ENCODE peak calls at places on chromosomes 6 and 20, in ten cellular contexts. I, K, T, N, W, D, Q, C, Y and S are unnamed samples.
A peak's percentile ranks its signal among the peaks of the same experiment; 100 is the strongest.

GRCh38 chr6:26556263-26557070 is 18.3 kb downstream of the HMGN4 start:
- DNase-seq in I (peak; percentile 91), K (peak; percentile 90), T (no peak), N (no peak), W (peak; percentile 75), D (peak; percentile 96), Q (peak; percentile 89), C (peak; percentile 50), Y (no peak), S (peak; percentile 57)

GRCh38 chr6:16494781-16495180 is 256.4 kb downstream of the GMPR start:
- DNase-seq in I (peak; percentile 54), K (peak; percentile 51), T (no peak), N (peak; percentile 11), W (no peak), D (no peak), Q (no peak), C (no peak), Y (no peak), S (no peak)

GRCh38 chr20:52748235-52748950 is 223.8 kb upstream of the TSHZ2 start:
- DNase-seq in I (no peak), K (no peak), T (no peak), N (no peak), W (no peak), D (peak; percentile 62), Q (peak; percentile 63), C (no peak), Y (no peak), S (no peak)

GRCh38 chr6:112114577-112115223 is 27.3 kb downstream of the FAM229B start:
- DNase-seq in I (no peak), K (no peak), T (no peak), N (no peak), W (no peak), D (no peak), Q (no peak), C (no peak), Y (no peak), S (no peak)

GRCh38 chr6:92132446-92132845 is 1286.9 kb downstream of the EPHA7 start:
- DNase-seq in I (no peak), K (peak; percentile 61), T (no peak), N (peak; percentile 72), W (no peak), D (no peak), Q (no peak), C (no peak), Y (no peak), S (no peak)

GRCh38 chr6:22975079-22975478 is 405.7 kb downstream of the HDGFL1 start:
- DNase-seq in I (no peak), K (no peak), T (no peak), N (no peak), W (no peak), D (no peak), Q (no peak), C (no peak), Y (no peak), S (no peak)

GRCh38 chr6:115914098-115914497 is 146.6 kb downstream of the FRK start:
- DNase-seq in I (no peak), K (peak; percentile 41), T (no peak), N (no peak), W (no peak), D (no peak), Q (no peak), C (no peak), Y (no peak), S (no peak)

GRCh38 chr20:49867453-49868215 is 47.7 kb downstream of the SPATA2 start:
- DNase-seq in I (no peak), K (peak; percentile 35), T (no peak), N (no peak), W (peak; percentile 68), D (no peak), Q (no peak), C (no peak), Y (no peak), S (no peak)

GRCh38 chr6:138973481-138974140 is 14.4 kb downstream of the REPS1 start:
- DNase-seq in I (peak; percentile 70), K (no peak), T (no peak), N (no peak), W (no peak), D (peak; percentile 78), Q (peak; percentile 50), C (no peak), Y (no peak), S (no peak)

GRCh38 chr6:99905209-99906106 is 88.6 kb downstream of the MCHR2 start:
- DNase-seq in I (peak; percentile 19), K (peak; percentile 60), T (no peak), N (peak; percentile 62), W (peak; percentile 66), D (peak; percentile 66), Q (peak; percentile 41), C (peak; percentile 15), Y (peak; percentile 5), S (no peak)

DNA sequence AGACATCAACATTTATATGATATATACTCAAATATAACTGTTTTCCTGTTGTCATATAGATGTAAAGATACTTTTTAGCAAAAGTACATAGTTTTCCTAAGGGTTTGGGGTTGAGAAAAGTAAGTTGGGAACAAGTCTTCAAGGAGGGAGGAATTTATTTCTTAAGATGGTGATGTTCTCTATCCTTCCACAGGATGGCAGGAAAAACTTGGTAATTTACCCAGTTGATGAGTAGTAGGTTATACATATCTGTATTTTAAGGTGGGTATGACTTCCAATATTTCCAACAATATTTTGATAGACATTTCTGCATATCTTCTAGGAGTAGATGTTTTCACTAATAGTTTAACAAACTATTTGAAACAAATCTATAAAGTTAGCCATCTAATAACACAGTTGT is 254.4 kb downstream of the RIMS1 start:
- DNase-seq in I (no peak), K (no peak), T (no peak), N (peak; percentile 14), W (no peak), D (peak; percentile 4), Q (no peak), C (no peak), Y (no peak), S (no peak)
- TF ChIP-seq CTCF in I (no peak), K (no peak), T (no peak), N (no peak), W (peak; percentile 19), D (no peak), Q (no peak), C (no peak), Y (no peak), S (no peak)

GRCh38 chr6:30752164-30752927 is 8.0 kb upstream of the IER3 start:
- DNase-seq in I (peak; percentile 100), K (peak; percentile 73), T (peak; percentile 94), N (peak; percentile 93), W (no peak), D (peak; percentile 100), Q (peak; percentile 100), C (no peak), Y (no peak), S (no peak)
- TF ChIP-seq CTCF in I (no peak), K (no peak), T (no peak), N (no peak), W (no peak), D (peak; percentile 9), Q (no peak), C (no peak), Y (no peak), S (no peak)

DNA sequence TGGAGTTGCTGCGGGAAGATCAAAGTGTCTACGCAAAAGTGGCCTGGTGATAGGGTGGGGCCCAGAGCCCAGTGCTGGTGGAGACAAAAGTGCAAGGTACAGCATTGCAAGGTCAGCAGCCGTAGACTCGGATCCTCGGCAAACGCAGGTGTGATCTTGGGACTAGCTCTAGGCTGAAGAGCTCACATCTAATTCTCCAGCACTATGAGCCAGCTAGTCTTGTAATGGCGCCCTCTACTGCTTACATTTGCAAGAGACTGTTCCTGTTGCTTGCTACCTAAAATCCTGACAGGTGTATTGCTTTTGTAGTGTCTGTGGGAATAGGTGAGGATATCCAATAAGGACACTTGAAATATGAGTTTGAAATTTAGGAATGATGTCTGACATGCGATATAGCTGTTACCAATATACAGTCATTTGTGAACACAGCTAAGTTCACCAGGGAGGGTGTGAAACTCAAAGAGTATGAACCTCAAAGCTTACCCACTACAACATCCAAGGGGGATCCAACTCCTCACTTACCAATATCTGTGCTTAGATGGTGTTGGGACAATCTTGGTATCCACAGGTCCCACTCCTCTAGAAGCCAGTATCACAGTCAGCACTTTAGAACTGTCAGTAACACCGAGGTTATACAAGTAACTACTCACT is 58.4 kb downstream of the PDE7B start:
- DNase-seq in I (no peak), K (peak; percentile 70), T (peak; percentile 31), N (peak; percentile 13), W (peak; percentile 84), D (peak; percentile 71), Q (peak; percentile 59), C (peak; percentile 64), Y (peak; percentile 44), S (peak; percentile 14)
- TF ChIP-seq CTCF in I (peak; percentile 37), K (peak; percentile 80), T (no peak), N (no peak), W (peak; percentile 81), D (peak; percentile 67), Q (peak; percentile 64), C (peak; percentile 44), Y (no peak), S (peak; percentile 59)

GRCh38 chr20:63172726-63173125 is 43.2 kb downstream of the YTHDF1 start:
- DNase-seq in I (no peak), K (peak; percentile 38), T (no peak), N (no peak), W (no peak), D (no peak), Q (no peak), C (peak; percentile 45), Y (no peak), S (no peak)
- TF ChIP-seq CTCF in I (no peak), K (peak; percentile 3), T (no peak), N (no peak), W (peak; percentile 33), D (no peak), Q (no peak), C (no peak), Y (peak; percentile 60), S (no peak)

GRCh38 chr6:103507052-103507451 is 1352.7 kb downstream of the HACE1 start:
- DNase-seq in I (no peak), K (no peak), T (no peak), N (no peak), W (no peak), D (no peak), Q (no peak), C (no peak), Y (no peak), S (no peak)
- TF ChIP-seq CTCF in I (no peak), K (no peak), T (no peak), N (no peak), W (no peak), D (no peak), Q (no peak), C (no peak), Y (no peak), S (no peak)